ENCODE peak calls at places on chromosomes 5 and 9, in six cellular contexts. Z, B, D, F, I and Q are unnamed samples. For H3K4me1, the result is how much of the 10 kb centered on the place peaks cover.

GRCh38 chr5:10704949-10705621 is 55.9 kb downstream of the DAP start:
- DNase-seq in F (no peak), Z (no peak), B (no peak), D (no peak), I (no peak), Q (no peak)

GRCh38 chr5:41337240-41337639 is 123.9 kb upstream of the C6 start:
- DNase-seq in Z (no peak), D (no peak), B (no peak), I (no peak), F (no peak), Q (no peak)

GRCh38 chr5:1728846-1729245 is 70.8 kb downstream of the MRPL36 start:
- DNase-seq in I (no peak), F (no peak), Z (no peak), B (no peak), D (no peak), Q (no peak)

GRCh38 chr5:99621772-99622681 is 693.2 kb upstream of the CHD1 start:
- DNase-seq in I (no peak), Z (no peak), F (no peak), D (no peak), B (no peak), Q (no peak)

GRCh38 chr9:30967484-30967883 is 1417.0 kb upstream of the ACO1 start:
- DNase-seq in F (peak), B (no peak), Z (no peak), D (no peak), I (no peak), Q (no peak)

GRCh38 chr9:131657890-131658752 is 81.8 kb downstream of the RAPGEF1 start:
- DNase-seq in Z (no peak), D (no peak), F (no peak), B (no peak), I (no peak), Q (no peak)

GRCh38 chr9:61666849-61667371 is 477.1 kb downstream of the SPATA31A7 start:
- DNase-seq in Z (no peak), F (no peak), D (peak), B (no peak), I (no peak), Q (no peak)

GRCh38 chr5:77683171-77683732 is 44.7 kb upstream of the OTP start:
- DNase-seq in F (no peak), B (no peak), I (no peak), Z (no peak), D (no peak), Q (no peak)

GRCh38 chr9:35798658-35799366 is 7.4 kb downstream of the NPR2 start:
- DNase-seq in B (no peak), F (no peak), I (no peak), D (no peak), Z (no peak), Q (no peak)

GRCh38 chr9:114261987-114262386 is 60.9 kb upstream of the ORM1 start:
- DNase-seq in I (no peak), B (no peak), Z (no peak), F (no peak), D (no peak), Q (no peak)

GRCh38 chr5:81172710-81173109 is 60.4 kb upstream of the CKMT2 start:
- DNase-seq in F (no peak), D (no peak), Z (no peak), I (no peak), B (no peak), Q (no peak)

GRCh38 chr9:89999534-90000370 is 394.9 kb downstream of the GADD45G start:
- DNase-seq in Z (no peak), B (peak), D (peak), F (no peak), I (peak), Q (peak)

GRCh38 chr5:176536132-176536901 is 885 bp downstream of the RNF44 start:
- DNase-seq in I (peak), F (peak), B (peak), Z (peak), D (peak), Q (peak)

GRCh38 chr5:71910741-71911140 is 191.7 kb downstream of the CARTPT start:
- DNase-seq in D (no peak), B (no peak), I (no peak), F (no peak), Z (no peak), Q (no peak)

GRCh38 chr9:99823392-99824377 is 2.0 kb downstream of the NR4A3 start:
- DNase-seq in D (peak), F (peak), I (peak), Z (peak), B (peak), Q (peak)

GRCh38 chr9:25542319-25542718 is 135.9 kb downstream of the TUSC1 start:
- DNase-seq in D (no peak), I (no peak), F (no peak), B (no peak), Z (no peak), Q (no peak)

GRCh38 chr9:96559339-96559943 is 60.2 kb downstream of the CDC14B start:
- DNase-seq in B (no peak), I (no peak), Z (no peak), D (no peak), F (no peak), Q (no peak)

GRCh38 chr9:129262261-129262660 is 84.2 kb upstream of the IER5L start:
- DNase-seq in B (no peak), Z (no peak), I (peak), F (no peak), D (no peak), Q (no peak)

GRCh38 chr5:137027758-137028157 is 471.4 kb downstream of the SPOCK1 start:
- DNase-seq in B (no peak), Z (no peak), F (no peak), I (no peak), D (no peak), Q (no peak)

GRCh38 chr9:32875242-32875641 is 91.9 kb downstream of the TMEM215 start:
- DNase-seq in F (no peak), D (no peak), B (no peak), I (no peak), Z (no peak), Q (no peak)

GRCh38 chr5:17763301-17763700 is 129.0 kb downstream of the TAF11L14 start:
- DNase-seq in I (no peak), D (no peak), B (no peak), F (no peak), Z (no peak), Q (no peak)

GRCh38 chr5:61030163-61030482 is 85.1 kb downstream of the NDUFAF2 start:
- DNase-seq in F (no peak), B (no peak), I (no peak), Z (no peak), D (no peak), Q (no peak)

GRCh38 chr5:170330568-170331054 is 33.0 kb upstream of the LCP2 start:
- DNase-seq in I (peak), F (no peak), Z (peak), B (no peak), D (no peak), Q (no peak)

GRCh38 chr5:157665467-157666085 is 5.8 kb upstream of the C5orf52 start:
- DNase-seq in B (no peak), Z (no peak), I (no peak), F (no peak), D (no peak), Q (no peak)

GRCh38 chr9:110995511-110996340 is 42.5 kb downstream of the LPAR1 start:
- DNase-seq in B (no peak), Z (no peak), D (no peak), F (no peak), I (no peak), Q (no peak)

GRCh38 chr5:1026700-1027621 is 18.4 kb downstream of the NKD2 start:
- DNase-seq in D (no peak), F (no peak), I (no peak), Z (no peak), B (no peak), Q (no peak)

GRCh38 chr9:133716564-133717112 is 21.5 kb downstream of the SARDH start:
- DNase-seq in Z (no peak), B (peak), D (no peak), F (no peak), I (no peak), Q (no peak)

GRCh38 chr9:80679920-80680319 is 1009.4 kb downstream of the TLE1 start:
- DNase-seq in Z (no peak), F (no peak), B (no peak), D (no peak), I (no peak), Q (no peak)

GRCh38 chr5:110839004-110839403 is 100.2 kb downstream of the SLC25A46 start:
- DNase-seq in I (no peak), B (no peak), Z (no peak), F (no peak), D (peak), Q (no peak)

DNA sequence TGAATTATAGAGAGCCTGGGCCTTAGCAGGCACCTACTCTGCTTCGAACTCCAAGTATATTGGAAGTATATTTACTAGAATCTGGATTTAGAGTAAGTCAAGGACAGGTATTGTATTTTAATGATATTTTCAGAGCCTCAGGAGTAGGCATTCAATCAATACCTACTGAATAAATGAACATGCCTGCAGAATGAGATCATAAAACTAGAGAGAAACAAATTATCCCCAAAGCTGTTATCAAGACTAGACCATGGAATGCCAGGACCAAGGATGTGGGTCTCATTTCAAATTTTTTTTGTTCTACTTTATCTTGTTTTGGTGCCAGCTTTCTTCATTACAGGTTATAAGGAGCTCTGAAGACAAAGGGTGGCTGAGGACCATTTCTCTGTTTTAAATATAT is 66.0 kb downstream of the GDNF start:
- DNase-seq in B (no peak), I (no peak), F (no peak), D (no peak), Z (no peak), Q (no peak)
- H3K4me1 ChIP-seq in B (under half), I (under half), F (under half), D (under half), Z (under half), Q (under half)

GRCh38 chr5:134851307-134851923 is 5.6 kb downstream of the C5orf24 start:
- DNase-seq in F (no peak), D (no peak), Z (no peak), B (no peak), I (no peak), Q (no peak)

GRCh38 chr5:134845852-134846640 is at the start of gene C5orf24:
- DNase-seq in D (peak), B (peak), I (peak), F (peak), Z (peak), Q (peak)

GRCh38 chr5:134845335-134845851 is 375 bp upstream of the C5orf24 start:
- DNase-seq in I (no peak), B (no peak), D (no peak), Z (no peak), F (no peak), Q (no peak)

GRCh38 chr5:134844252-134844651 is 1.5 kb upstream of the C5orf24 start:
- DNase-seq in F (no peak), I (no peak), B (no peak), D (no peak), Z (no peak), Q (no peak)

DNA sequence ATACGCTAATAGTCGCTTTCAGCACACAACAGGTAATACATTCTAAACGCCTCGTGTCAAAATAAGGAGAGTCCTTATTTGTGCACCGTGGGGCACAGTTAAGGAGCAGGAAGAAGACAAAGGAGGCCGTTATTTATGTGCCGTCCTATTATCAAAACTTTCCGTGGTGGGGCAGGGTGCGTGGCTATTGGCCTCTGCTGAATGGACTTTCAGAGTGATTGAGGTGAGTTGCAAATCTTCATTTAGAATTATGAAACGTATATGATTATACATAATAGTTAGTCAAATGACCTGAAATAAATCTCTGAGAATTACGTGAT is 833 bp downstream of the C5orf24 start:
- DNase-seq in F (no peak), Z (no peak), B (no peak), I (no peak), D (no peak), Q (no peak)
- H3K27ac ChIP-seq in F (peak), Z (peak), B (peak), I (peak), D (peak), Q (peak)

DNA sequence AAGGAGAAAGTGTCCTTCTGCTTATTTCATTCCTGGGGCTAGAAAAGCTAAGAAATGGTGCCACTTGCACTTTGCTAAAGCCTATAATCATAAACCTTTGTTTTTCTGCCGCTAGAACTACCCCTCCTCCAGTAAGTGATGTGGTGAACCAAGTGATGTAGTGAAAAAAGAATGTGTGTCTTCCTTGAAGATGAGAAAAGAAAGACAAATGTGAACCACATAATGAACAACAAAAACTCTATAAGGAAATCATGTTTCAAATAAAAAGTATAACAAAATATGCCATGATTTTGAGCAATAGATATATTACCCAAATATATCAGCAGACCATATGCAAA is 179.0 kb upstream of the SGCD start:
- DNase-seq in D (no peak), B (no peak), Z (no peak), F (no peak), I (no peak), Q (no peak)
- H3K4me1 ChIP-seq in D (under half), B (under half), Z (under half), F (under half), I (under half), Q (under half)

GRCh38 chr5:143572270-143572669 is 168.8 kb upstream of the NR3C1 start:
- DNase-seq in B (no peak), I (no peak), D (no peak), Z (no peak), F (no peak), Q (no peak)

GRCh38 chr5:143575264-143575663 is 171.8 kb upstream of the NR3C1 start:
- DNase-seq in Z (no peak), B (no peak), F (no peak), I (no peak), D (no peak), Q (no peak)

GRCh38 chr5:143570989-143571388 is 167.5 kb upstream of the NR3C1 start:
- DNase-seq in D (no peak), I (no peak), F (no peak), Z (no peak), B (no peak), Q (no peak)

GRCh38 chr5:143572671-143573070 is 169.2 kb upstream of the NR3C1 start:
- DNase-seq in D (no peak), I (no peak), F (no peak), B (no peak), Z (no peak), Q (no peak)

DNA sequence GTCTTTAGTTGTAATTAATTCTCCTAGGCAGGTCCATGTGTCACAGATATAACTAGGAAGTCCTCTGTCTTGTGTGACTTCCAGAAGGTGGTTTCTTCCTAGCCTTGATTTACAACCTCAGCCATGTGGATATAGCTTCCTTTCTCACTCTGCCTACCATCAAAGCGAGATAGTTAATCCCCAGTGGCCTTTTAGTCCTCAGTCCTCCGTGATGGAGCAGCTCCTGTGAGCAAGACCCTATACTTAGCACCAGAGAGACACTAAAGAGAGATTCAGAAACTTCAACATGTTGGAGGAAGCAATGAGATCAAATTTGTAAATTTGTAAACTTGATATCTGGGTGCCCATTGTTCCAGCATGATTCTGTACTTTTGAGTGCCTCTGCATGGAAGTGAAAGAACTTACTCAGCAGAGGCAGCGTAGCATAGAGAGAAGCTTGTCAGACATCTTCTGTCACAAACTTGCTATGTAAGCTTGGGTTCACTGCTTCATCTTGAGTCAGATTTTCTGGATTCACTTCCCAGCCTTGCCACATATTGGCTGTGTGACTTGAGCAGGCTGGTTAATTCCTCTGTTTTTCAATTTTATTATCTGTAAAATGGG is 170.2 kb upstream of the NR3C1 start:
- DNase-seq in B (no peak), F (no peak), D (no peak), Z (no peak), I (no peak), Q (no peak)
- H3K27ac ChIP-seq in B (no peak), F (no peak), D (no peak), Z (no peak), I (no peak), Q (no peak)

DNA sequence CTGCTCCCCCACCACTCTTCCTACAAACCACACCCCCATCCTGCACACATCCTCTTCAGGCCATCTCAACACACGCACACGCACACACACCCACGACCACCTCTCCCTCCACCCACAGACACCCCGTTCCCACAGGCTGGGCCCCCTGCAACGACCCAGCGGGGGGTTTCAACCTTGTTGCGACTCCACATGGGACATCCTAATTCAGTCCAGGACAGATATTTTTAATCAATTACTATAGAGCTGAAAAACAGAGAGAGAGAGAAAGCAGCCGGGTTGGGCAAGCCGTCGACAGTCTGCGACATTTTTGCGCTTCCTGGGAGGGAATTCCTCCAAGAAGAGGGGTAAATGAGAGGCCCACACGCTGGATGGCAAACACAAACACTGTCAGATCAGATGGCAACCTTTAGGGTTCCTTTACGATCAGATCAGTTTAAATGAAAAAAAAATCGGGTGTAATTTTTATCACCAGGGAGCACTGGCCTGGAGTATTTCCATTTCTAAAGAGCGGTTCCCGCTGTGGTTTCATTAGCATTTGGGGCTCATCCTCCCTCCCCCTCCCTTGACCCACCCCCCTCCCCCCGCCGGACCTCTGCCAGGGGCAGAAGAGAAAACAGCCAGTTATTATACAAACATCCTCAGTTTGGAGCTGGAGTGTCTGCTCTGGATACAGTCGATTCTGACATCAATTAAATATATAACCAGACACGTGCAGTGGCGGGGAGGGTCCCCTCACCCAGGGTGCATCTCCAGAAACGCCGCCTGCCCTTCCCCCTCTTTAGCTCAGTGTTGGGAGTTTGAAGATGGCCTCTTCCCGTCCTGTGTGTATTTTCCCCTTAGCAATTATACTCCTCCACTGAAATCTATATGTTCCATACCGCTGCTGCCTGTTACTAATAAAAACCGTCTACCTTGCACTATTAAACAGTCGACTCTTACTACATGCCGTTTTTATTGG is 2.3 kb upstream of the IRX2 start:
- DNase-seq in F (no peak), B (no peak), D (no peak), Z (no peak), I (no peak), Q (no peak)
- H3K4me1 ChIP-seq in F (under half), B (under half), D (under half), Z (under half), I (under half), Q (under half)

DNA sequence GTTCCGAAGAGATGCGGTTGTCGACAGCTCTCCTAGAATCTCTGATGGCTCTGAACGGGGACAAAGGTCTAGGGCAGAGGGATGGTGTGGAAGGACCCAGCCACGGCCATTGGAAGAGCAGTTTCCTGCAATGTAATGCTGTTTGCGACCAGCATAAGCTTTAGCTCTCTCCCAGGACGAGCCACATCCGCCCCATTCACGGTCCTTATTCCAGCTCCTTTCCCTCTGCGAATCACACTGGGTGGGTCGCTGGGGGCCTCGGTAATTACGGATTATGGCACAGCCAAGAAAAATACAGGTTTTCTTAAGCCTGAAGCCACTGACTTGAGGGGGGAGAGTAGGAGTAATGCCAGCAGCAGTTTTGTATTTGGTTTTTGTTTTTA is 22.7 kb downstream of the ANXA2R start:
- DNase-seq in Z (no peak), I (peak), F (no peak), D (peak), B (no peak), Q (no peak)
- H3K27ac ChIP-seq in Z (peak), I (peak), F (no peak), D (peak), B (no peak), Q (peak)